ENCODE peak calls at places on chromosomes 3 and 15, in ten cellular contexts. One of them, this sample, is unnamed.

GRCh38 chr3:41033956-41034519 is 165.3 kb upstream of the CTNNB1 start:
- DNase-seq in SK-N-MC: no peak
- DNase-seq in HL-60: no peak
- DNase-seq in cardiac muscle cell: no peak
- DNase-seq in neuronal stem cell: no peak
- DNase-seq in OCI-LY7: no peak
- DNase-seq in RWPE1: no peak
- DNase-seq in brain microvascular endothelial cell: no peak
- DNase-seq in vagina: no peak
- DNase-seq in lung: no peak
- DNase-seq in this sample: no peak

GRCh38 chr3:85567074-85567676 is 608.4 kb downstream of the CADM2 start:
- DNase-seq in SK-N-MC: peak
- DNase-seq in HL-60: peak
- DNase-seq in cardiac muscle cell: peak
- DNase-seq in neuronal stem cell: peak
- DNase-seq in OCI-LY7: peak
- DNase-seq in RWPE1: peak
- DNase-seq in brain microvascular endothelial cell: peak
- DNase-seq in vagina: no peak
- DNase-seq in lung: peak
- DNase-seq in this sample: peak

GRCh38 chr15:89002281-89002761 is 85.9 kb upstream of the ABHD2 start:
- DNase-seq in SK-N-MC: no peak
- DNase-seq in HL-60: no peak
- DNase-seq in cardiac muscle cell: peak
- DNase-seq in neuronal stem cell: no peak
- DNase-seq in OCI-LY7: no peak
- DNase-seq in RWPE1: no peak
- DNase-seq in brain microvascular endothelial cell: peak
- DNase-seq in vagina: no peak
- DNase-seq in lung: no peak
- DNase-seq in this sample: no peak

GRCh38 chr15:86863226-86863915 is 783.7 kb downstream of the AGBL1 start:
- DNase-seq in SK-N-MC: no peak
- DNase-seq in HL-60: no peak
- DNase-seq in cardiac muscle cell: peak
- DNase-seq in neuronal stem cell: no peak
- DNase-seq in OCI-LY7: no peak
- DNase-seq in RWPE1: peak
- DNase-seq in brain microvascular endothelial cell: peak
- DNase-seq in vagina: no peak
- DNase-seq in lung: no peak
- DNase-seq in this sample: no peak

GRCh38 chr3:32614956-32615355 is 44.3 kb upstream of the DYNC1LI1 start:
- DNase-seq in SK-N-MC: no peak
- DNase-seq in HL-60: no peak
- DNase-seq in cardiac muscle cell: peak
- DNase-seq in neuronal stem cell: no peak
- DNase-seq in OCI-LY7: no peak
- DNase-seq in RWPE1: peak
- DNase-seq in brain microvascular endothelial cell: peak
- DNase-seq in vagina: no peak
- DNase-seq in lung: no peak
- DNase-seq in this sample: no peak

GRCh38 chr3:138331143-138331894 is 1.7 kb upstream of the NME9 start:
- DNase-seq in SK-N-MC: no peak
- DNase-seq in HL-60: no peak
- DNase-seq in cardiac muscle cell: peak
- DNase-seq in neuronal stem cell: no peak
- DNase-seq in OCI-LY7: peak
- DNase-seq in RWPE1: no peak
- DNase-seq in brain microvascular endothelial cell: peak
- DNase-seq in vagina: peak
- DNase-seq in lung: no peak
- DNase-seq in this sample: no peak

GRCh38 chr15:72585659-72586058 is 68.8 kb upstream of the GOLGA6B start:
- DNase-seq in SK-N-MC: no peak
- DNase-seq in HL-60: no peak
- DNase-seq in cardiac muscle cell: peak
- DNase-seq in neuronal stem cell: no peak
- DNase-seq in OCI-LY7: no peak
- DNase-seq in RWPE1: no peak
- DNase-seq in brain microvascular endothelial cell: peak
- DNase-seq in vagina: no peak
- DNase-seq in lung: no peak
- DNase-seq in this sample: no peak

GRCh38 chr3:196968233-196969000 is at the start of gene PIGZ:
- DNase-seq in SK-N-MC: no peak
- DNase-seq in HL-60: peak
- DNase-seq in cardiac muscle cell: peak
- DNase-seq in neuronal stem cell: no peak
- DNase-seq in OCI-LY7: peak
- DNase-seq in RWPE1: peak
- DNase-seq in brain microvascular endothelial cell: no peak
- DNase-seq in vagina: no peak
- DNase-seq in lung: no peak
- DNase-seq in this sample: no peak

DNA sequence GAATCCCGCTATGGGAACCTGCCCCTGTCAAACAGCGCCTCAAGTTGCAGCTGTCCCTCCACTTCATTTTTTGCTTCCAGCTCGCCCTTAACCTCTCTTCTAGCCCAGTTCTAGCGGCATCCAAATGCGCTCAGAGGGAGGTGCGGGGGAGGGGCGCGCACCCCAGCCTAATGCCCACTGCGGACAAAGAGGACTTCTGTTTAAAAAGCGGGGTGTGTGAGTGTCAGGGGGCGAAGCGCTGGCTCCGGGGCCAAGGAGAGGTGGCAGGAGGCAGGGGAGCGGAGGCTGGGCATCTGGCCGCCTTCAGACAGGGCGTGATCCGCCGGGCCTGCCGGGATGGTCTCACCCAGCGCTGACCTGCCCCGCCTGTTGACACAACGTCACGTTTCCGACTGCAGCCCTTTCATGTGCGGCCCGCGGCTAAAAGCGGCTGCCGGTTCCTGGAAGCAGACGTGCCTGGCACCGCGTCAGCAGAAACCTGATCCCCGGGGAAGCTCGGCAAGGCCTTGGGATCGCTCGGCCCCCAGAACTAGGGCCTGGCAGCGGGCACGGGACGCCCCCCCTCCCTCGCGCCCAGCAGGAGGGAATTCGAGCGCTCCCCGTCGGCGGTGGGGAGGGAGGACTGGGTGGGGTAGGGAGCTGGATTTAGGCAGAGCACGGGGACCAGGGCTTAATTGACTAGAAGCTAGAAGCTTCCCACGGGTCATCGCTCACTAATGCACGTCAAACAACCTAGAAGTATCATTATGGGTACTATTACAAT is 7.6 kb downstream of the BHLHE40 start:
- DNase-seq in SK-N-MC: no peak
- DNase-seq in HL-60: peak
- DNase-seq in cardiac muscle cell: peak
- DNase-seq in neuronal stem cell: peak
- DNase-seq in OCI-LY7: no peak
- DNase-seq in RWPE1: peak
- DNase-seq in brain microvascular endothelial cell: peak
- DNase-seq in vagina: peak
- DNase-seq in lung: peak
- DNase-seq in this sample: peak
- H3K27ac ChIP-seq in SK-N-MC: no peak
- H3K27ac ChIP-seq in HL-60: no peak
- H3K27ac ChIP-seq in cardiac muscle cell: peak
- H3K27ac ChIP-seq in neuronal stem cell: no peak
- H3K27ac ChIP-seq in OCI-LY7: no peak
- H3K27ac ChIP-seq in RWPE1: peak
- H3K27ac ChIP-seq in brain microvascular endothelial cell: peak
- H3K27ac ChIP-seq in vagina: peak
- H3K27ac ChIP-seq in lung: peak
- H3K27ac ChIP-seq in this sample: peak

GRCh38 chr3:110341047-110341446 is 730.6 kb upstream of the NECTIN3 start:
- DNase-seq in SK-N-MC: no peak
- DNase-seq in HL-60: no peak
- DNase-seq in cardiac muscle cell: no peak
- DNase-seq in neuronal stem cell: no peak
- DNase-seq in OCI-LY7: no peak
- DNase-seq in RWPE1: no peak
- DNase-seq in brain microvascular endothelial cell: no peak
- DNase-seq in vagina: no peak
- DNase-seq in lung: no peak
- DNase-seq in this sample: no peak

GRCh38 chr3:110343945-110344344 is 727.7 kb upstream of the NECTIN3 start:
- DNase-seq in SK-N-MC: no peak
- DNase-seq in HL-60: no peak
- DNase-seq in cardiac muscle cell: peak
- DNase-seq in neuronal stem cell: no peak
- DNase-seq in OCI-LY7: no peak
- DNase-seq in RWPE1: no peak
- DNase-seq in brain microvascular endothelial cell: peak
- DNase-seq in vagina: no peak
- DNase-seq in lung: no peak
- DNase-seq in this sample: no peak

GRCh38 chr3:110344487-110344886 is 727.1 kb upstream of the NECTIN3 start:
- DNase-seq in SK-N-MC: no peak
- DNase-seq in HL-60: no peak
- DNase-seq in cardiac muscle cell: no peak
- DNase-seq in neuronal stem cell: no peak
- DNase-seq in OCI-LY7: no peak
- DNase-seq in RWPE1: no peak
- DNase-seq in brain microvascular endothelial cell: no peak
- DNase-seq in vagina: no peak
- DNase-seq in lung: no peak
- DNase-seq in this sample: no peak

GRCh38 chr3:110344897-110345767 is 726.5 kb upstream of the NECTIN3 start:
- DNase-seq in SK-N-MC: no peak
- DNase-seq in HL-60: no peak
- DNase-seq in cardiac muscle cell: peak
- DNase-seq in neuronal stem cell: no peak
- DNase-seq in OCI-LY7: no peak
- DNase-seq in RWPE1: no peak
- DNase-seq in brain microvascular endothelial cell: peak
- DNase-seq in vagina: no peak
- DNase-seq in lung: no peak
- DNase-seq in this sample: no peak

DNA sequence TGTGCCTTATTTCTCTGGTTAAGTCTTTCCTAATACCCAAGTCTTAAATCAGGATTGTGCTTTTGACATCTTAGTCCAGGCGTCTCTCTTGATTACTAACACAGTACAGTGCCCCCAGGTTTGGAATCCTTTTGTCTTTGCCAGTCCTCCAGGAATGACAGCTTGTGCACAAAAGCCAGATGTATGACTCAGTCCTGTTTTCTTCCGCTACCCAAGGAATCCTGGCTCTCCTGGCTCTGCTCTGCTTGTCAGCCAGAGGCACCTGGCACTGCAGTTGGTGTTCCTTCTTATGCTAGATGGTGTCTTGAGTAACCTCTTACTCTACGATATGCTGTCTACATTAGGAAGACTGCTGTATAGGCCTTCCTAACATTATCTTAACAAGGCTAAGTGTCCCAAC is 728.2 kb upstream of the NECTIN3 start:
- DNase-seq in SK-N-MC: no peak
- DNase-seq in HL-60: no peak
- DNase-seq in cardiac muscle cell: peak
- DNase-seq in neuronal stem cell: peak
- DNase-seq in OCI-LY7: no peak
- DNase-seq in RWPE1: peak
- DNase-seq in brain microvascular endothelial cell: peak
- DNase-seq in vagina: no peak
- DNase-seq in lung: no peak
- DNase-seq in this sample: no peak
- H3K27ac ChIP-seq in SK-N-MC: no peak
- H3K27ac ChIP-seq in HL-60: no peak
- H3K27ac ChIP-seq in cardiac muscle cell: no peak
- H3K27ac ChIP-seq in neuronal stem cell: no peak
- H3K27ac ChIP-seq in OCI-LY7: no peak
- H3K27ac ChIP-seq in RWPE1: no peak
- H3K27ac ChIP-seq in brain microvascular endothelial cell: no peak
- H3K27ac ChIP-seq in vagina: no peak
- H3K27ac ChIP-seq in lung: no peak
- H3K27ac ChIP-seq in this sample: no peak

DNA sequence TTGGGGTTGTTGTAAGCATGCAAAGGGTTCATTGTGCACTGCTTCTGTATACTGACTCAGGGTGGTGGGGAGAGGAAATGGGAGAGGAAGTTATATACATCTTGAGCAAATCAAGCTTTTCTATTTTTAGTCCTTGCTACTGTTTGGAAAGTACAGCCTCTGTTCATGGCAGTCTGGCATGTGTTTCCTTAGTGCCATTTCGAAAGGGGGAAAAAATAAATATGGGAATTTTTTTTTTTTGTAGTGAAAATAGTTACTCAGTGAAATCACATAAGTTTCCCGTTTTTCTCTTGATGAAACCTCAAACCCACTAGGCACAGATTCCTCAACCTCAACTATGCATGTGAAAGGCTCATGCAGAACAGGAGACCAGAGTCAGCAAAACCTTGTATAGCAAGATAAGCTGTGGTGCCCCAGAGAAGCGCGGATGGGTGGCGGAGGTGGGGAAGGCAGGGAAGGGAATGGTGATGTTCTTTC is 353.3 kb downstream of the LPP start:
- DNase-seq in SK-N-MC: peak
- DNase-seq in HL-60: peak
- DNase-seq in cardiac muscle cell: peak
- DNase-seq in neuronal stem cell: no peak
- DNase-seq in OCI-LY7: peak
- DNase-seq in RWPE1: no peak
- DNase-seq in brain microvascular endothelial cell: peak
- DNase-seq in vagina: no peak
- DNase-seq in lung: no peak
- DNase-seq in this sample: no peak
- H3K27ac ChIP-seq in SK-N-MC: peak
- H3K27ac ChIP-seq in HL-60: no peak
- H3K27ac ChIP-seq in cardiac muscle cell: peak
- H3K27ac ChIP-seq in neuronal stem cell: no peak
- H3K27ac ChIP-seq in OCI-LY7: no peak
- H3K27ac ChIP-seq in RWPE1: no peak
- H3K27ac ChIP-seq in brain microvascular endothelial cell: peak
- H3K27ac ChIP-seq in vagina: no peak
- H3K27ac ChIP-seq in lung: no peak
- H3K27ac ChIP-seq in this sample: no peak

GRCh38 chr3:194828926-194829325 is 143.2 kb downstream of the FAM43A start:
- DNase-seq in SK-N-MC: no peak
- DNase-seq in HL-60: no peak
- DNase-seq in cardiac muscle cell: no peak
- DNase-seq in neuronal stem cell: no peak
- DNase-seq in OCI-LY7: no peak
- DNase-seq in RWPE1: no peak
- DNase-seq in brain microvascular endothelial cell: no peak
- DNase-seq in vagina: no peak
- DNase-seq in lung: no peak
- DNase-seq in this sample: no peak

GRCh38 chr3:194830401-194830800 is 144.7 kb downstream of the FAM43A start:
- DNase-seq in SK-N-MC: no peak
- DNase-seq in HL-60: no peak
- DNase-seq in cardiac muscle cell: no peak
- DNase-seq in neuronal stem cell: no peak
- DNase-seq in OCI-LY7: no peak
- DNase-seq in RWPE1: no peak
- DNase-seq in brain microvascular endothelial cell: no peak
- DNase-seq in vagina: no peak
- DNase-seq in lung: no peak
- DNase-seq in this sample: no peak

GRCh38 chr3:194832346-194833104 is 146.8 kb downstream of the FAM43A start:
- DNase-seq in SK-N-MC: no peak
- DNase-seq in HL-60: no peak
- DNase-seq in cardiac muscle cell: no peak
- DNase-seq in neuronal stem cell: no peak
- DNase-seq in OCI-LY7: no peak
- DNase-seq in RWPE1: no peak
- DNase-seq in brain microvascular endothelial cell: no peak
- DNase-seq in vagina: no peak
- DNase-seq in lung: no peak
- DNase-seq in this sample: no peak

GRCh38 chr3:194833511-194833910 is 147.8 kb downstream of the FAM43A start:
- DNase-seq in SK-N-MC: no peak
- DNase-seq in HL-60: no peak
- DNase-seq in cardiac muscle cell: no peak
- DNase-seq in neuronal stem cell: no peak
- DNase-seq in OCI-LY7: no peak
- DNase-seq in RWPE1: no peak
- DNase-seq in brain microvascular endothelial cell: no peak
- DNase-seq in vagina: no peak
- DNase-seq in lung: no peak
- DNase-seq in this sample: no peak

DNA sequence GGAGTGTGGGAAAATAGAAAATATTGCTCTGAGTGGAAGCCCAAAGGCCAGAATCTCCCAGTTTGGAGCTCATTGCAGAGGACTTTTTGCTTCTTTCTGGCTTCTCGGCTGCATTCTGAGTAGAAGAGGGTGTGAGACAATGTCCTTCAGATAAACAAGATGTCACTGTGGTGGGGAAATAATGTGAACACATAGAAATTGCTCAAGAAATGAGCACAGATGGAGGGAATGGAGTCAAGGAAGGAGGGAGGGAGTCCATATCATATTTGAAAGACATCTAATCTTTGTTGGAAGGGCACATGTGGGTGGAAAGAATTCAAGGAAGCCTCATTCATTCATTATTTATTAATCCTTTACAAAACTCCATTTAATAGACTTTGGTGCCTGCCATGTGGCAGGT is 145.3 kb downstream of the FAM43A start:
- DNase-seq in SK-N-MC: no peak
- DNase-seq in HL-60: no peak
- DNase-seq in cardiac muscle cell: no peak
- DNase-seq in neuronal stem cell: no peak
- DNase-seq in OCI-LY7: no peak
- DNase-seq in RWPE1: no peak
- DNase-seq in brain microvascular endothelial cell: no peak
- DNase-seq in vagina: no peak
- DNase-seq in lung: no peak
- DNase-seq in this sample: no peak
- H3K27ac ChIP-seq in SK-N-MC: no peak
- H3K27ac ChIP-seq in HL-60: no peak
- H3K27ac ChIP-seq in cardiac muscle cell: no peak
- H3K27ac ChIP-seq in neuronal stem cell: no peak
- H3K27ac ChIP-seq in OCI-LY7: no peak
- H3K27ac ChIP-seq in RWPE1: no peak
- H3K27ac ChIP-seq in brain microvascular endothelial cell: no peak
- H3K27ac ChIP-seq in vagina: no peak
- H3K27ac ChIP-seq in lung: no peak
- H3K27ac ChIP-seq in this sample: no peak